ENCODE peak calls at places on chromosomes 12 and 14, in five cellular contexts. J, G, M, O and L are unnamed samples.

GRCh38 chr14:94355191-94355794 is 32.2 kb upstream of the SERPINA6 start:
- DNase-seq in J (no peak), M (peak), G (no peak), O (peak), L (peak)

GRCh38 chr12:69044887-69045286 is 111.9 kb upstream of the CPM start:
- DNase-seq in J (no peak), O (no peak), G (no peak), M (no peak), L (no peak)

GRCh38 chr12:12883369-12884001 is 7.9 kb upstream of the GPRC5A start:
- DNase-seq in G (peak), M (peak), J (no peak), O (peak), L (no peak)

GRCh38 chr12:71710276-71711125 is 24.6 kb downstream of the TMEM19 start:
- DNase-seq in M (peak), O (peak), G (peak), J (no peak), L (no peak)

GRCh38 chr12:48198619-48198973 is 4.5 kb downstream of the OR10AD1 start:
- DNase-seq in O (no peak), J (no peak), M (peak), G (no peak), L (no peak)

GRCh38 chr12:98725481-98726247 is 80.6 kb downstream of the APAF1 start:
- DNase-seq in O (peak), M (peak), G (no peak), J (no peak), L (no peak)

GRCh38 chr14:90439874-90440442 is 43.1 kb downstream of the CALM1 start:
- DNase-seq in J (no peak), G (no peak), O (no peak), M (no peak), L (no peak)

GRCh38 chr12:11822071-11822818 is 172.8 kb downstream of the ETV6 start:
- DNase-seq in J (peak), O (no peak), M (no peak), G (no peak), L (no peak)

GRCh38 chr12:12441891-12442461 is 85.1 kb downstream of the BORCS5 start:
- DNase-seq in O (no peak), G (no peak), J (no peak), M (peak), L (no peak)

GRCh38 chr14:58574623-58575022 is 63.1 kb upstream of the DACT1 start:
- DNase-seq in M (no peak), G (no peak), J (no peak), O (no peak), L (no peak)

GRCh38 chr12:78865297-78865955 is 852 bp downstream of the SYT1 start:
- DNase-seq in O (no peak), J (no peak), G (no peak), M (no peak), L (no peak)

GRCh38 chr12:25705256-25705655 is 152.2 kb upstream of the LMNTD1 start:
- DNase-seq in G (no peak), M (no peak), O (no peak), J (no peak), L (no peak)

GRCh38 chr14:101083564-101084435 is 180.3 kb upstream of the RTL1 start:
- DNase-seq in O (peak), M (peak), G (no peak), J (no peak), L (peak)

GRCh38 chr14:88614218-88614907 is 51.5 kb downstream of the ZC3H14 start:
- DNase-seq in O (no peak), J (no peak), M (no peak), G (no peak), L (no peak)

GRCh38 chr12:65741662-65742480 is 82.4 kb upstream of the HMGA2 start:
- DNase-seq in J (no peak), G (peak), O (peak), M (no peak), L (peak)

GRCh38 chr14:35687335-35687939 is 121.7 kb downstream of the RALGAPA1 start:
- DNase-seq in M (peak), O (peak), J (peak), G (peak), L (no peak)

GRCh38 chr12:52380271-52380694 is 5.2 kb downstream of the KRT84 start:
- DNase-seq in O (no peak), M (peak), J (no peak), G (peak), L (no peak)

GRCh38 chr14:104424406-104425072 is 155.0 kb upstream of the C14orf180 start:
- DNase-seq in M (no peak), G (no peak), O (no peak), J (no peak), L (peak)

GRCh38 chr12:3351731-3352130 is 139.3 kb upstream of the PRMT8 start:
- DNase-seq in G (no peak), O (no peak), M (no peak), J (no peak), L (no peak)

GRCh38 chr12:96045566-96045965 is 10.2 kb upstream of the LTA4H start:
- DNase-seq in J (no peak), M (no peak), O (no peak), G (no peak), L (no peak)

GRCh38 chr14:99729991-99730875 is 46.1 kb downstream of the CYP46A1 start:
- DNase-seq in J (no peak), O (peak), G (peak), M (peak), L (no peak)

GRCh38 chr14:99728981-99729451 is 44.9 kb downstream of the CYP46A1 start:
- DNase-seq in O (no peak), M (no peak), G (no peak), J (no peak), L (peak)

GRCh38 chr14:99727096-99727870 is 43.2 kb downstream of the CYP46A1 start:
- DNase-seq in O (no peak), J (no peak), M (no peak), G (no peak), L (no peak)

GRCh38 chr14:99726538-99727095 is 42.5 kb downstream of the CYP46A1 start:
- DNase-seq in M (no peak), J (no peak), G (no peak), O (no peak), L (peak)

DNA sequence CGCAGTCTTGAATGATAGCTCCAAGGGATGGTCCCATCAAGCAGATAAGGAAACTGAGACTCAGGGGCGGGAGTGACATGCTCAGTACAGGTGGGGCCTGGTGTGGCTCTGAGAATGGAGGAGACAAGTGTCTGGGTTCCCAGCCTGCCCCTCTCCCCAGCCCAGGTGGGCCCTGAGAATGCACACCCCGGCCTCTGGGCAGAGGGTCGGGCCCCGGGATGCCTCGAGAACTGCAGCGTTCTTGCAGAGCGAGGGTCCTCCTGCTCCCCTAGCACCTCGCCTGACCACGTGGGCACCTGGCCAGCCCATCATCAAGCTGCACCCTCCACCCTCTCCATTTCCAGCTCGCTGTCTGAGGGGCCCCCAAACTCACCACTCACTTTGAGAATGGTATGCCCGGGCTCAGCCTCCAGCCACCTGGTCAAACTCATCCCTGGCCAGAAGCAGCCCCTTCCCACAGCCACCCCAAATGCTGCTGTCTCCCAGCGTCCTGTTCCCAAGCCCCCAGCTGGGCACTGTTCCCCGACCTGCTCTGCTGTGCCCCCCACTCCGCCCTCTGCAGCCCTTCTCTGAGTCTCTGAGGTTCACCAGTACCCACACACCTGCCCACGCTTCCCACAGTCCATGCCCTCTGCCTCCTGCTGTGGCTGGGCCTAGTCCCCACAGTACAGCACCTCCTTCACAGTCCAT is 44.3 kb downstream of the CYP46A1 start:
- DNase-seq in M (no peak), J (no peak), G (no peak), O (no peak), L (no peak)
- TF ChIP-seq KDM1A in M (no peak), J (no peak), G (no peak), O (no peak), L (no peak)

GRCh38 chr14:65425885-65426284 is 13.4 kb downstream of the FUT8 start:
- DNase-seq in J (peak), G (no peak), M (no peak), O (no peak), L (no peak)
- TF ChIP-seq KDM1A in J (no peak), G (no peak), M (no peak), O (no peak), L (no peak)

DNA sequence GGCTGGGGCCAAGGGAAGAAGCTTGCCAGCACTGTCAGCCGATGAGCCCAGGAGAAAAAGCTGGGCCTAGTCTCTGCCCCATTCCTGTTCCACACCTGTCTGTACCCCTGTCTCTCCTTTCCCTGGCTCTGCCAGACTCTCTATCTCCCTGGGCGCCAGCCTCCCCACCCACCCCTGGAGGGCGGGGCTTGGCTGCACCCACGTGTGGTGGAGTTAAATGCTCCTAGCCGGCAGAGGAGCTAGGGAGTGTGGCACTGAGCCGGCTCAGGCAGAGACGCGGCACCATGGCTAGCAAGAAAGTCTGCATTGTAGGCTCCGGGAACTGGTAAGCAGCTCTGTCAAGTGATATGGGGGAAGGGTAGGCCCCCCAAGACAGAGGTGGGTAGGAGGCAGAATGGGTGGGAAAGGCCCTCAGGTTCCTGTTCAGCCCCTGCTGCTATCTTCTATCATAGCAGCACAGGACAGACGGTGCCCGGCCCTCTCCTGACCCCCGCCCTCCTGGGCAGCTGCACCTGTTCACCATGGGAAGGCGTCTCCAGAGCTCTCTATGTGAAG is at the start of gene GPD1:
- DNase-seq in M (peak), J (no peak), O (peak), G (no peak), L (no peak)
- TF ChIP-seq KDM1A in M (no peak), J (no peak), O (no peak), G (no peak), L (no peak)

GRCh38 chr12:100499416-100499815 is 25.8 kb downstream of the NR1H4 start:
- DNase-seq in G (no peak), M (no peak), O (no peak), J (no peak), L (no peak)

GRCh38 chr12:100497105-100497795 is 23.6 kb downstream of the NR1H4 start:
- DNase-seq in M (no peak), G (no peak), O (no peak), J (no peak), L (no peak)

GRCh38 chr12:100504820-100505219 is 31.2 kb downstream of the NR1H4 start:
- DNase-seq in O (no peak), J (no peak), M (no peak), G (no peak), L (no peak)

GRCh38 chr12:100498141-100498540 is 24.5 kb downstream of the NR1H4 start:
- DNase-seq in M (no peak), J (no peak), G (no peak), O (no peak), L (no peak)

DNA sequence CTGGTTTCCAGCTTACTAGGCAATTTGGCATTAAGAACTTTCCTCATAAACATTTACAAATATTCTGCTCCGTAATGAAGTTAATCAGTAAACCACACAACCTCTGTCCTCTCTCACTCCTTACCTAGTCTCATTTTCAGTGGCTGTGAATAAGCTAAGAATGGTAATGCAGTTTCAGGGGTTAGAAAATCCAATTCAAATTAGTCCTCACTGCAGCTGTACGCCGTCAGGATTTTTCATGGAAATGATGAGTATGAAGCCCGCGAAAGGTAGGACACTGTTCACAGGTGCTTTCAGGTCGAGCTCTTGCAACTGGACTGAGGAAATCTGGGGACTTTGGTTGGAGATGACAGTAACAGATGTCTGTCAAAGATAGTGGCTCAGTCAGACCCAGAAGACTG is 29.6 kb downstream of the NR1H4 start:
- DNase-seq in J (no peak), M (no peak), O (no peak), G (no peak), L (no peak)
- TF ChIP-seq KDM1A in J (no peak), M (no peak), O (no peak), G (no peak), L (no peak)

DNA sequence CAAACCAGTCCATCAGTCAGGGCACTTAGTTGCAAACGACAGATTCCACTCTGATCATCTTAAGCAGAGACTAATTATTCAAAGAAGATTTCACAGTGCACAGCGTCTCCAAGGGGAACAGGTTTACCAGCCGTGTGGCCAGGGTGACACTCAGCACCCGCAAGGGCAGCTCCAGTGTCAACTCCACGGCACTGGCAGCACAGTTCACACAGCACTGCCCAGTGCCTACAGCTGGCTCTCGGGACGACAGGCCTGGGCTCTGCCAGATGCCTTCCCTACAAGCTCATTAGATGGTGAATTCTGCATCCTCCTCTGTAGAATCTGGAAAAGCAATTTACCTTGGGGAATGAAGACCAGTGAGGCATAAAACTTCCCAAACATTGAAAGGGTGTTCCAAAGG is 4.9 kb downstream of the OR10P1 start:
- DNase-seq in G (no peak), M (no peak), O (no peak), J (no peak), L (no peak)
- TF ChIP-seq KDM1A in G (no peak), M (no peak), O (no peak), J (no peak), L (no peak)

GRCh38 chr14:102903248-102903888 is 19.1 kb upstream of the AMN start:
- DNase-seq in M (no peak), J (no peak), O (no peak), G (no peak), L (no peak)
- TF ChIP-seq KDM1A in M (no peak), J (no peak), O (no peak), G (no peak), L (no peak)

GRCh38 chr14:24887623-24888304 is 162.2 kb downstream of the STXBP6 start:
- DNase-seq in O (no peak), M (no peak), G (no peak), J (no peak), L (no peak)
- TF ChIP-seq KDM1A in O (no peak), M (no peak), G (no peak), J (no peak), L (no peak)

GRCh38 chr12:104220931-104221330 is 5.4 kb downstream of the TXNRD1 start:
- DNase-seq in O (no peak), M (no peak), G (no peak), J (no peak), L (peak)
- TF ChIP-seq KDM1A in O (no peak), M (no peak), G (no peak), J (no peak), L (no peak)

DNA sequence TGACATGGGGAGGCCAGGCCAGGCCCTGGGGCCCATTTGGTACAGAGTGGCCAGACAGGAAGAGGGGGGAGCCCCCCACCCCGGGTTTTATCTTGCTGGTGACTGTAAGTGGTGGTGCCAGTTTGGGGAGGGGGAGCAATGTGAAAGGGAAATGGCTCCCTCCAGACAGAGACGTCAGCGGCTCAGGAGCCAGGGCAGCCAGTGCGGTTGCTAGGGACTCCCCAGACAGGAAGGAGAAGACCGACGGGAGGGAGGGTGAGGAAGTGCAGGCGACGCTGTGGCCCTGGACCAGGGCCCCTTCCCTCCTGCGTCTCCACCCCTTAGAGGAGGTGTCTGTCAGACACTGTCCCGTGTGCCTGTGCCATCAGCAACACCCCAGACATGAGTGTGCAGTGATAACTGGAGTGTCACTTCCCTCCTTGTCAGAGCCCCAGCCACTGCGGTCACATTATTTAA is 7.0 kb downstream of the VASH1 start:
- DNase-seq in M (peak), O (no peak), G (no peak), J (peak), L (no peak)
- TF ChIP-seq KDM1A in M (no peak), O (no peak), G (no peak), J (no peak), L (no peak)